ENCODE peak calls at places on chromosomes 13 and 19, in ten cellular contexts. M, V, O, W, X, G, F, K, H and T are unnamed samples.
A peak's percentile ranks its signal among the peaks of the same experiment; 100 is the strongest.

GRCh38 chr13:46232281-46232680 is 20.6 kb downstream of the LRRC63 start:
- DNase-seq in M (no peak), V (no peak), O (no peak), W (no peak), X (no peak), G (peak; percentile 50), F (no peak), K (no peak), H (no peak), T (no peak)

GRCh38 chr19:12034196-12034595 is 1.3 kb downstream of the ZNF433 start:
- DNase-seq in M (no peak), V (no peak), O (no peak), W (no peak), X (no peak), G (no peak), F (no peak), K (no peak), H (no peak), T (no peak)

GRCh38 chr13:80577951-80578670 is 237.2 kb upstream of the SPRY2 start:
- DNase-seq in M (peak; percentile 12), V (peak; percentile 80), O (no peak), W (peak; percentile 15), X (no peak), G (no peak), F (no peak), K (no peak), H (peak; percentile 48), T (no peak)

GRCh38 chr19:10471909-10472308 is 31.2 kb downstream of the KEAP1 start:
- DNase-seq in M (peak; percentile 62), V (no peak), O (no peak), W (no peak), X (no peak), G (peak; percentile 66), F (no peak), K (no peak), H (no peak), T (no peak)

GRCh38 chr19:19337120-19337519 is 16.5 kb downstream of the MAU2 start:
- DNase-seq in M (no peak), V (no peak), O (no peak), W (no peak), X (no peak), G (no peak), F (no peak), K (no peak), H (no peak), T (no peak)

GRCh38 chr13:94269557-94269956 is 209.9 kb downstream of the DCT start:
- DNase-seq in M (no peak), V (no peak), O (no peak), W (no peak), X (no peak), G (no peak), F (no peak), K (no peak), H (no peak), T (no peak)

GRCh38 chr19:888615-889385 is 4.2 kb downstream of the MED16 start:
- DNase-seq in M (no peak), V (peak; percentile 56), O (no peak), W (no peak), X (peak; percentile 85), G (no peak), F (no peak), K (no peak), H (no peak), T (no peak)

GRCh38 chr19:38683393-38684077 is 36.1 kb downstream of the ACTN4 start:
- DNase-seq in M (peak; percentile 100), V (peak; percentile 51), O (no peak), W (peak; percentile 54), X (peak; percentile 86), G (peak; percentile 92), F (no peak), K (peak; percentile 96), H (peak; percentile 83), T (peak; percentile 88)

GRCh38 chr19:58035863-58036262 is 2.0 kb downstream of the ZSCAN1 start:
- DNase-seq in M (no peak), V (no peak), O (no peak), W (no peak), X (no peak), G (no peak), F (no peak), K (no peak), H (no peak), T (no peak)

GRCh38 chr13:79631260-79631659 is 150.3 kb downstream of the NDFIP2 start:
- DNase-seq in M (peak; percentile 73), V (no peak), O (no peak), W (peak; percentile 7), X (no peak), G (peak; percentile 79), F (no peak), K (no peak), H (no peak), T (no peak)

GRCh38 chr13:42113478-42113877 is 65.0 kb downstream of the DGKH start:
- DNase-seq in M (no peak), V (peak; percentile 7), O (no peak), W (no peak), X (no peak), G (no peak), F (no peak), K (no peak), H (no peak), T (no peak)

GRCh38 chr19:1970806-1971502 is 30.0 kb downstream of the CSNK1G2 start:
- DNase-seq in M (no peak), V (no peak), O (no peak), W (no peak), X (no peak), G (no peak), F (no peak), K (no peak), H (no peak), T (no peak)

GRCh38 chr19:7516878-7517277 is 975 bp downstream of the ZNF358 start:
- DNase-seq in M (no peak), V (no peak), O (no peak), W (no peak), X (no peak), G (no peak), F (no peak), K (no peak), H (no peak), T (no peak)
- H3K27ac ChIP-seq in M (peak overlapping the region; percentile 78), V (no peak overlapping the region), O (peak overlapping the region; percentile 90), W (peak overlapping the region; percentile 85), X (peak overlapping the region; percentile 80), G (peak overlapping the region; percentile 62), F (peak overlapping the region; percentile 95), K (no peak overlapping the region), H (no peak overlapping the region), T (peak overlapping the region; percentile 96)

GRCh38 chr13:109700176-109700575 is 86.2 kb downstream of the IRS2 start:
- DNase-seq in M (peak; percentile 63), V (peak; percentile 46), O (peak; percentile 40), W (peak; percentile 88), X (no peak), G (peak; percentile 95), F (no peak), K (no peak), H (no peak), T (peak; percentile 45)

GRCh38 chr13:109695402-109696190 is 90.8 kb downstream of the IRS2 start:
- DNase-seq in M (no peak), V (no peak), O (no peak), W (no peak), X (no peak), G (no peak), F (no peak), K (no peak), H (no peak), T (no peak)

GRCh38 chr13:109697936-109698335 is 88.4 kb downstream of the IRS2 start:
- DNase-seq in M (no peak), V (no peak), O (no peak), W (no peak), X (no peak), G (no peak), F (no peak), K (no peak), H (no peak), T (no peak)

GRCh38 chr13:109699628-109700071 is 86.7 kb downstream of the IRS2 start:
- DNase-seq in M (no peak), V (no peak), O (no peak), W (no peak), X (no peak), G (no peak), F (no peak), K (peak; percentile 58), H (no peak), T (no peak)

DNA sequence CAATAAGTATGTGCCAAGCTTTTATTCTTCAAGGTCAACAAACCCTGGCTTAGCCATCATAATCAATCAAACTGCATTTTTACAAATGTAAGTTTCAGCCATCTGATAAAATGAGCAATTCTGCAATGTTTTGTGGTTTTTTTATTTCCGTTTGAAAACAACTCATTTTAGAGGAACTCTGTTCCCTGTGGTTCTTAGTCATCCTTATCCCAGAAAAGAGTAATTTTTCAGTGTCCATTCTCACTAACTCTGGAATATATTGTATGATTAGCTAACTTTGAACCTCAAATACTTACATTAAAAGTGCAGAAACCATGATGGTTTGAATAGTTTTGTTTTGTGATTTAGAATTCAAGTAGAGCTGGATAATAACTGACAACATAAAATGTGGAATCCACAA is 87.6 kb downstream of the IRS2 start:
- DNase-seq in M (no peak), V (no peak), O (no peak), W (no peak), X (no peak), G (peak; percentile 70), F (no peak), K (no peak), H (no peak), T (no peak)
- H3K27ac ChIP-seq in M (no peak overlapping the region), V (no peak overlapping the region), O (no peak overlapping the region), W (no peak overlapping the region), X (no peak overlapping the region), G (no peak overlapping the region), F (no peak overlapping the region), K (no peak overlapping the region), H (no peak overlapping the region), T (no peak overlapping the region)

DNA sequence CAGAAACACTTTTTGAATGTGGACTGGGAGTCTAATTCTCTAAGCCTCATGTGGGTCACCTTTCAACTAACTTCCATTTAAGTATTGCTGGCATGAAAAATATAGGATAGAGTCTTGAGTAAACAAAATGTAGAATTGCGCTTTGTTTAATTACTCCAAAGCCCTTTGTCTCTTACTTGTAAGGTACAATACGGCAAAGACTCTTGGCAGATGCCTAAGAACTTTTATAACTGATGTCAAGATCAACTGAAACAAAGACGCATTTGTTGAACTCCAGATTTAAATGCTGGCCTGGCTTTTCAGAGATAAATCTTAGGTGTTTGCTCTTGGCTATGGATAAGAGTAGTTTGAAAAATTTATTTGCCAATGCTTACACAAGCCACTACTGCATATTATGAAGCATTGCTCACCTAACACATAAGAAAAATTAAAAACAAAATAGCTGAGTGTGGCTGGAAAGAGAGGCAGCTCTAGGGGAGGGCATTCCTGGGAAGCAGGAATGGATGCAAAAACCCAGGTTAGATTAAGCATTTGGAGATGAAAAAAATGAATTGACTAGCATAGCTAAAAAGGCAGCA is 107.3 kb upstream of the STARD13 start:
- DNase-seq in M (no peak), V (no peak), O (no peak), W (no peak), X (no peak), G (no peak), F (no peak), K (no peak), H (no peak), T (no peak)
- H3K27ac ChIP-seq in M (no peak overlapping the region), V (no peak overlapping the region), O (no peak overlapping the region), W (no peak overlapping the region), X (no peak overlapping the region), G (no peak overlapping the region), F (no peak overlapping the region), K (no peak overlapping the region), H (peak overlapping the region; percentile 24), T (peak overlapping the region; percentile 46)

DNA sequence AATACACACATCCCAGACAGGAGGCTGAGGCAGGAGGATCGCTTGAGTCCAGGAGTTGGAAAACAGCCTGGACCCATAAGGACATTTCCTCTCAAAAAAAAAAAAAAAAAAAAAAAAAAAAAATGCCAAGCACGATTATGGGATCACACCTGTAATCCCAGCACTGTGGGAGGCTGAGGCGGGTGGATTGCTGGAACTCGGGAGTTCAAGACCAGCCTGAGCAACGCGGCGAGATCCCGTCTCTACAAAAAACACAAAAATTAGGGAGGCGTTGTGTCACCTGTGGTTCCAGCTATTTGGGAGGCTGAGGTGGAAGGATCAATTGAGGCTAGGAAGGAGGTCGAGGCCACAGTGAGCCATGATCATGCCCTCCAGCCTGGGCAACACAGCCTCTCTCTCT is 975 bp upstream of the OCEL1 start:
- DNase-seq in M (no peak), V (no peak), O (no peak), W (no peak), X (no peak), G (no peak), F (no peak), K (no peak), H (no peak), T (no peak)
- H3K27ac ChIP-seq in M (no peak overlapping the region), V (no peak overlapping the region), O (no peak overlapping the region), W (no peak overlapping the region), X (no peak overlapping the region), G (no peak overlapping the region), F (no peak overlapping the region), K (no peak overlapping the region), H (no peak overlapping the region), T (no peak overlapping the region)